ENCODE peak calls at places on chromosomes 11 and 22, in eight cellular contexts. D, W, Y, H, G, R, Q and U are unnamed samples.

GRCh38 chr11:83044958-83045712 is 26.6 kb downstream of the RAB30 start:
- DNase-seq in W (no peak), R (no peak), H (no peak), Y (no peak), Q (no peak), G (no peak), D (peak), U (no peak)

GRCh38 chr22:49820984-49821383 is 6.7 kb downstream of the BRD1 start:
- DNase-seq in G (no peak), Q (no peak), D (no peak), Y (no peak), R (no peak), W (no peak), H (no peak), U (no peak)

GRCh38 chr11:108115495-108116140 is 5.7 kb upstream of the ACAT1 start:
- DNase-seq in Q (peak), H (no peak), W (peak), R (no peak), G (peak), Y (peak), D (peak), U (peak)

GRCh38 chr11:12162652-12163051 is 52.3 kb downstream of the MICAL2 start:
- DNase-seq in R (no peak), W (no peak), Q (no peak), H (no peak), D (no peak), G (no peak), Y (no peak), U (no peak)

GRCh38 chr11:44901120-44901519 is 49.6 kb downstream of the TP53I11 start:
- DNase-seq in G (no peak), R (no peak), H (no peak), Y (peak), Q (no peak), W (no peak), D (no peak), U (no peak)

GRCh38 chr11:2919837-2920236 is 9.4 kb downstream of the PHLDA2 start:
- DNase-seq in H (no peak), D (no peak), W (no peak), R (no peak), Q (no peak), G (no peak), Y (no peak), U (no peak)

GRCh38 chr22:28139993-28140392 is 220.9 kb upstream of the PITPNB start:
- DNase-seq in H (no peak), Q (no peak), D (peak), G (no peak), W (no peak), R (no peak), Y (no peak), U (no peak)

GRCh38 chr11:77095551-77096490 is 6.8 kb upstream of the OMP start:
- DNase-seq in Y (peak), D (no peak), Q (peak), H (no peak), R (no peak), W (no peak), G (no peak), U (peak)

GRCh38 chr22:36979511-36979910 is 39.7 kb downstream of the TST start:
- DNase-seq in Q (no peak), R (no peak), W (no peak), G (no peak), H (no peak), D (no peak), Y (no peak), U (no peak)

GRCh38 chr11:76768091-76769047 is 14.8 kb upstream of the TSKU start:
- DNase-seq in G (no peak), H (peak), D (peak), W (no peak), R (peak), Y (peak), Q (peak), U (peak)

GRCh38 chr11:17208257-17208999 is 642 bp upstream of the PIK3C2A start:
- DNase-seq in G (peak), D (peak), H (peak), Q (no peak), R (no peak), Y (peak), W (peak), U (peak)

GRCh38 chr11:119277660-119278059 is 39.3 kb downstream of the MCAM start:
- DNase-seq in Y (no peak), H (no peak), G (no peak), W (no peak), D (no peak), R (no peak), Q (no peak), U (no peak)

GRCh38 chr22:19873138-19873959 is 18.7 kb upstream of the GNB1L start:
- DNase-seq in H (no peak), Y (peak), G (no peak), Q (no peak), W (no peak), R (peak), D (no peak), U (no peak)

GRCh38 chr11:48012051-48012391 is 31.7 kb downstream of the PTPRJ start:
- DNase-seq in D (no peak), Y (no peak), Q (no peak), R (no peak), G (no peak), H (peak), W (no peak), U (no peak)

GRCh38 chr11:104995001-104995408 is 26.6 kb upstream of the CASP4 start:
- DNase-seq in Y (no peak), G (no peak), R (no peak), W (no peak), D (no peak), Q (no peak), H (no peak), U (no peak)

GRCh38 chr11:63880031-63880841 is 36.7 kb downstream of the RCOR2 start:
- DNase-seq in G (no peak), R (no peak), H (no peak), Y (no peak), Q (no peak), D (no peak), W (no peak), U (no peak)

GRCh38 chr22:29302402-29302680 is 4.1 kb upstream of the GAS2L1 start:
- DNase-seq in Y (no peak), R (no peak), D (no peak), H (no peak), W (no peak), Q (peak), G (no peak), U (no peak)

GRCh38 chr11:76617553-76618265 is 52.8 kb downstream of the LRRC32 start:
- DNase-seq in Q (peak), G (no peak), Y (no peak), D (no peak), H (no peak), W (no peak), R (no peak), U (no peak)

GRCh38 chr11:9253086-9253485 is 12.1 kb downstream of the DENND5A start:
- DNase-seq in H (no peak), D (peak), W (no peak), Q (no peak), R (no peak), G (no peak), Y (no peak), U (no peak)

GRCh38 chr11:104060820-104061219 is 24.4 kb downstream of the DDI1 start:
- DNase-seq in W (no peak), Q (no peak), G (no peak), D (no peak), R (no peak), Y (no peak), H (no peak), U (no peak)

GRCh38 chr11:100220801-100221200 is 466.3 kb upstream of the ARHGAP42 start:
- DNase-seq in D (no peak), H (no peak), Q (no peak), R (no peak), G (no peak), Y (no peak), W (no peak), U (no peak)

GRCh38 chr11:236774-237767 is at the start of gene PSMD13:
- DNase-seq in R (peak), D (peak), W (peak), G (peak), Q (peak), H (peak), Y (peak), U (peak)

GRCh38 chr22:22431271-22432220 is 77.0 kb downstream of the ZNF280B start:
- DNase-seq in Q (peak), H (peak), G (peak), R (peak), D (peak), W (peak), Y (peak), U (peak)

GRCh38 chr11:69888671-69889076 is 69.5 kb upstream of the FGF3 start:
- DNase-seq in H (peak), R (peak), Q (peak), D (peak), Y (peak), W (peak), G (peak), U (peak)

GRCh38 chr11:7528514-7529049 is 14.8 kb downstream of the PPFIBP2 start:
- DNase-seq in Y (no peak), W (no peak), D (no peak), R (no peak), G (no peak), H (no peak), Q (no peak), U (no peak)

GRCh38 chr11:86955111-86955673 is at the start of gene FZD4:
- DNase-seq in Q (peak), Y (peak), G (peak), W (peak), D (peak), R (peak), H (peak), U (peak)

GRCh38 chr11:134643115-134643514 is 231.1 kb upstream of the B3GAT1 start:
- DNase-seq in D (no peak), Y (no peak), W (no peak), G (no peak), H (no peak), R (no peak), Q (no peak), U (no peak)

GRCh38 chr11:72309074-72309598 is 65.2 kb upstream of the PHOX2A start:
- DNase-seq in Q (no peak), G (no peak), H (no peak), W (no peak), D (no peak), Y (no peak), R (no peak), U (no peak)

GRCh38 chr22:38657248-38657909 is 941 bp downstream of the CBY1 start:
- DNase-seq in Y (peak), W (peak), D (no peak), Q (no peak), R (peak), H (no peak), G (no peak), U (no peak)

GRCh38 chr11:73481626-73482025 is 105.4 kb downstream of the RELT start:
- DNase-seq in Q (no peak), W (no peak), G (no peak), Y (no peak), D (no peak), R (no peak), H (no peak), U (no peak)

GRCh38 chr11:67312187-67313021 is 9.1 kb downstream of the SSH3 start:
- DNase-seq in H (no peak), G (no peak), W (peak), Q (peak), R (no peak), Y (peak), D (no peak), U (peak)

GRCh38 chr11:22474621-22475020 is 136.4 kb downstream of the SLC17A6 start:
- DNase-seq in W (no peak), D (no peak), R (no peak), G (no peak), H (no peak), Q (no peak), Y (no peak), U (no peak)

GRCh38 chr22:49701380-49702067 is 126.1 kb downstream of the BRD1 start:
- DNase-seq in W (no peak), D (no peak), R (no peak), H (no peak), G (peak), Y (no peak), Q (no peak), U (no peak)

GRCh38 chr11:894575-895201 is 15.9 kb downstream of the CHID1 start:
- DNase-seq in W (no peak), D (no peak), Q (no peak), H (no peak), Y (no peak), G (peak), R (no peak), U (no peak)

GRCh38 chr11:111334495-111335123 is 36.3 kb downstream of the POU2AF3 start:
- DNase-seq in G (no peak), Y (no peak), D (no peak), Q (peak), R (no peak), W (peak), H (no peak), U (peak)

GRCh38 chr22:29695129-29695926 is 24.5 kb upstream of the CABP7 start:
- DNase-seq in Y (no peak), R (no peak), H (no peak), W (no peak), G (no peak), Q (no peak), D (no peak), U (peak)

GRCh38 chr11:102026975-102027374 is 20.3 kb upstream of the CFAP300 start:
- DNase-seq in G (no peak), Q (no peak), D (no peak), H (no peak), Y (no peak), R (no peak), W (no peak), U (no peak)

GRCh38 chr11:82225930-82226329 is 507.7 kb downstream of the FAM181B start:
- DNase-seq in R (no peak), Y (no peak), Q (no peak), H (no peak), W (no peak), D (no peak), G (no peak), U (no peak)